ENCODE peak calls at places on chromosomes 3 and 15, in eight cellular contexts. G, C, X, P, H, Y, L and N are unnamed samples.

GRCh38 chr15:42329161-42329560 is 30.1 kb upstream of the CAPN3 start:
- DNase-seq in X (no peak), H (no peak), P (no peak), Y (no peak), G (no peak), C (no peak), L (no peak), N (no peak)

GRCh38 chr15:64634020-64634419 is 141.4 kb downstream of the RBPMS2 start:
- DNase-seq in C (no peak), X (peak; percentile 16), Y (peak; percentile 62), H (no peak), P (no peak), G (peak; percentile 64), L (no peak), N (peak; percentile 62)

GRCh38 chr3:12986521-12986920 is 86.7 kb downstream of the IQSEC1 start:
- DNase-seq in X (no peak), L (no peak), H (no peak), C (no peak), Y (no peak), P (no peak), G (no peak), N (no peak)

GRCh38 chr3:12841085-12841969 is at the start of gene RPL32:
- DNase-seq in H (peak; percentile 92), L (peak; percentile 93), X (peak; percentile 90), Y (peak; percentile 85), G (peak; percentile 94), P (peak; percentile 97), C (peak; percentile 81), N (peak; percentile 86)

GRCh38 chr15:50890751-50891150 is 17.7 kb upstream of the AP4E1 start:
- DNase-seq in G (no peak), X (no peak), C (no peak), H (no peak), L (no peak), Y (no peak), P (no peak), N (no peak)

GRCh38 chr15:57323806-57324589 is 52.3 kb upstream of the CGNL1 start:
- DNase-seq in H (no peak), C (no peak), X (peak; percentile 46), P (no peak), L (no peak), G (no peak), Y (peak; percentile 26), N (peak; percentile 70)

GRCh38 chr3:131396170-131396569 is 14.6 kb downstream of the NUDT16 start:
- DNase-seq in G (no peak), Y (no peak), P (no peak), L (no peak), X (no peak), H (no peak), C (no peak), N (no peak)

GRCh38 chr3:72768976-72769375 is 79.3 kb downstream of the SHQ1 start:
- DNase-seq in Y (no peak), L (no peak), C (no peak), H (no peak), X (no peak), P (no peak), G (no peak), N (no peak)

GRCh38 chr3:197516517-197516889 is 39.3 kb downstream of the BDH1 start:
- DNase-seq in C (peak; percentile 96), Y (no peak), X (peak; percentile 93), L (peak; percentile 29), H (peak; percentile 57), P (no peak), G (no peak), N (no peak)

GRCh38 chr15:40891810-40892448 is 2.3 kb upstream of the VPS18 start:
- DNase-seq in Y (no peak), P (no peak), G (no peak), H (no peak), X (peak; percentile 40), C (peak; percentile 55), L (no peak), N (peak; percentile 68)

GRCh38 chr15:88803241-88803919 is at the start of gene ACAN:
- DNase-seq in C (no peak), Y (no peak), G (no peak), P (no peak), H (no peak), X (no peak), L (no peak), N (no peak)

GRCh38 chr15:94383706-94384105 is 152.3 kb downstream of the MCTP2 start:
- DNase-seq in H (no peak), C (no peak), G (no peak), Y (no peak), X (peak; percentile 43), P (no peak), L (no peak), N (no peak)

GRCh38 chr3:10299679-10300078 is 6.9 kb upstream of the GHRL start:
- DNase-seq in L (no peak), C (no peak), G (no peak), Y (no peak), P (no peak), H (no peak), X (no peak), N (peak; percentile 60)

GRCh38 chr3:141669434-141669833 is 68.7 kb upstream of the RNF7 start:
- DNase-seq in G (no peak), H (no peak), L (no peak), C (no peak), Y (no peak), X (no peak), P (no peak), N (no peak)

GRCh38 chr3:57030711-57031110 is 29.8 kb upstream of the SPATA12 start:
- DNase-seq in H (no peak), G (no peak), C (no peak), L (no peak), X (no peak), Y (no peak), P (no peak), N (no peak)

GRCh38 chr3:136008732-136009456 is 43.4 kb downstream of the PPP2R3A start:
- DNase-seq in P (no peak), Y (no peak), H (no peak), X (no peak), C (no peak), L (no peak), G (no peak), N (no peak)

DNA sequence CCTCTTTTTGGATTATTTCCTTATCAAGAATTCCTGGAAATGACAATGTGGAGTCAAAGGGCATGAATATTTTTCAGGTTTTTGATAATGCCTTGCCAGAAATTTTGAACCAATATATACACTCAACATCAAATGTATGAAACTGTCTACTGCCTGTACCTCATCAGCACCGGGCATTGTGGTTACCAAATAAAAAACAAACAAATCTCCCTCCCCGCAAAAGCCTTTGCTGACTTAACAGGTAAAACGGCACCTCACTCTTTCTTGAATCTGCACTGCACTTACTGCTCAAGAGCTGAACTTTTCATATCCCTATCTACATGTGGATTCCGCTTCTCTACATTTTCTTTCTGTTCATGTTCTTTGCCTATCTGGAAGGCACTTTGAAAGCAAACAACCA is 134.5 kb upstream of the PRICKLE2 start:
- DNase-seq in Y (no peak), C (no peak), X (no peak), L (no peak), G (no peak), H (no peak), P (no peak), N (no peak)
- TF ChIP-seq CTCF in Y (no peak), C (no peak), X (no peak), L (no peak), G (no peak), H (no peak), P (no peak), N (no peak)

DNA sequence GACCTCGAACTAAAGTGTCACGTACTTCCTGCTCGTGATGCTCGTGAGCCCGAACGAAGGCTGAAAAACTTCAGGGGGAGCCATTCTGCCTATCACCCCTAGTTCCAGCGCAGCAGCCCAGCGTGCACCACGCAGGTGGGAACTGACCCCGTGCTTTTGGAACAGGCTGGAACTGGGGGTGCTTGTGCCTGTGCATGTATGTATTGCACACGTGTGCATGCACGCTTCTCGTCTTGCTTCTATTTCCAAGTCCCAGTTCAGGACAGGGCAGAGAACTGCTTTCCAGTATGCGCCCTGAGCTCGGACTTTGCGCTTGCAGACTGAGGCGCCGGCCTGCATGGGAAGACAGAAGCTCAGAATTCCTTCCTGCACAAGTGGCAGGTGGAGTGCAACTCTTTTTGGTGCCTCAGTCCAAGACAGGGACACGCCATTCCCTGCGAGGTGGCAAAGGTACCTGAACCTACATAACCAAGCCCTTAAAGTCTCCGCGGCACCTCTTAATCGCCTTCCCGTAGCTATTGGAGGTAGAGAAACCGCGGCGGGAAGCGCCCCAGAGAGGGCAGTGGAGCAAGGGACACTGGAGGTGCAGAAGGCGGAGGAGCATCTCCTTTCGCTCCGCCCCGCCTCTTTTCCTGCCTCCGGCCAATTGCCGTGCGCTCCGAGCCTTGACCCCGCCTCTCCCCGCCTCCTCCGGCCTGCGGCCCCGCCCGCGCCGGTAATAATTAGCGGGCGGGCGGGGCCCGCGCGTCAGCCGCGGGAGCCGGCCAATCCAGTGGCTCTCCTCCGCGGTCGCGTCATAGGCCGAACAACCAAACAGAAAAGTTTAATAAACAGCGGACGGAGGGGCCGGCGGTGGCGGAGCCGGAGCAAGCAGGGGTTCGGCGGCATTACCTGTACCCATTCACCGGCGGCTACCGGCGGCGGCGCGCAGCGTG is at the start of gene ZFAND6:
- DNase-seq in X (peak; percentile 90), P (peak; percentile 99), L (peak; percentile 97), G (peak; percentile 83), Y (peak; percentile 98), C (peak; percentile 98), H (peak; percentile 56), N (peak; percentile 94)
- TF ChIP-seq CTCF in X (peak; percentile 12), P (no peak), L (no peak), G (peak; percentile 15), Y (peak; percentile 16), C (no peak), H (no peak), N (peak; percentile 21)

GRCh38 chr15:78396976-78397375 is 41.0 kb upstream of the IREB2 start:
- DNase-seq in H (no peak), X (no peak), C (peak; percentile 52), L (peak; percentile 84), P (peak; percentile 85), G (no peak), Y (no peak), N (no peak)
- TF ChIP-seq CTCF in H (peak; percentile 49), X (peak; percentile 56), C (peak; percentile 17), L (peak; percentile 39), P (no peak), G (peak; percentile 40), Y (peak; percentile 43), N (no peak)

GRCh38 chr15:48073881-48074280 is 46.9 kb upstream of the SLC24A5 start:
- DNase-seq in G (no peak), Y (no peak), P (no peak), L (no peak), X (no peak), H (no peak), C (no peak), N (no peak)

GRCh38 chr15:48077785-48078184 is 43.0 kb upstream of the SLC24A5 start:
- DNase-seq in H (no peak), L (no peak), C (no peak), G (no peak), X (no peak), Y (no peak), P (no peak), N (no peak)

GRCh38 chr15:48076454-48076853 is 44.3 kb upstream of the SLC24A5 start:
- DNase-seq in Y (no peak), G (no peak), C (no peak), H (no peak), X (peak; percentile 27), P (no peak), L (no peak), N (no peak)

DNA sequence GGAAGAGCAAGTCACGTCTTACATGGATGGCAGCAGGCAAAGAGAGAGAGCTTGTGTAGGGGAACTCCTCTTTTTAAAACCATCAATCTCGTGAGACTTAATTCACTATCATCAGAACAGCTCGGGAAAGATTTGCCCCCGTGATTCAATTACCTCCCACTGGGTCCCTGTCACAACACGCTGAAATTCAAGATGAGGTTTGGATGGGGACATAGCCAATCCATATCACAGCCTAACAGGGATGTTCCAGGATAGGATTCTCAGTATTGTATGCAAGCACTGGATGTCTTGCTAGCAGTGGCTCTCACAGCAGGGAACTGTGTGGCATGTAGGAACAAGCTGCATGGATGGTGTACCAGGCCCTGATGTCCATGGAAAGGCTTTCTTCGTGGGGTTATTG is 47.8 kb upstream of the SLC24A5 start:
- DNase-seq in X (no peak), Y (no peak), C (no peak), H (no peak), L (no peak), P (no peak), G (no peak), N (no peak)
- TF ChIP-seq CTCF in X (no peak), Y (no peak), C (no peak), H (no peak), L (no peak), P (no peak), G (no peak), N (no peak)